ENCODE peak calls at places on chromosomes 2 and 18, in four cellular contexts. K, I, E and D are unnamed samples.
A peak's percentile ranks its signal among the peaks of the same experiment; 100 is the strongest.

GRCh38 chr2:239169311-239170048 is 231.3 kb downstream of the HDAC4 start:
- DNase-seq in E (no peak), I (no peak), K (no peak), D (no peak)

GRCh38 chr2:237689569-237690131 is 62.3 kb downstream of the LRRFIP1 start:
- DNase-seq in I (no peak), E (no peak), K (no peak), D (no peak)

GRCh38 chr18:74333091-74333490 is 17.5 kb downstream of the C18orf63 start:
- DNase-seq in I (no peak), K (no peak), E (no peak), D (no peak)

GRCh38 chr2:237214963-237215362 is 129.3 kb downstream of the COPS8 start:
- DNase-seq in E (no peak), I (no peak), K (no peak), D (no peak)

GRCh38 chr2:232325324-232326273 is 53.0 kb upstream of the ALPP start:
- DNase-seq in E (no peak), I (no peak), K (peak; percentile 44), D (peak; percentile 50)

GRCh38 chr2:29535188-29535587 is 386.2 kb downstream of the ALK start:
- DNase-seq in E (no peak), I (no peak), K (no peak), D (no peak)

GRCh38 chr18:54127759-54128378 is 96.6 kb downstream of the MBD2 start:
- DNase-seq in I (no peak), E (peak; percentile 58), K (peak; percentile 71), D (peak; percentile 54)

GRCh38 chr2:105977212-105977611 is 216.9 kb downstream of the UXS1 start:
- DNase-seq in K (peak; percentile 27), I (no peak), E (peak; percentile 80), D (no peak)

GRCh38 chr2:159484537-159484936 is 131.8 kb downstream of the BAZ2B start:
- DNase-seq in K (no peak), E (no peak), I (no peak), D (no peak)

GRCh38 chr2:156901373-156902031 is 356.0 kb upstream of the GALNT5 start:
- DNase-seq in E (peak; percentile 88), K (no peak), I (no peak), D (no peak)

DNA sequence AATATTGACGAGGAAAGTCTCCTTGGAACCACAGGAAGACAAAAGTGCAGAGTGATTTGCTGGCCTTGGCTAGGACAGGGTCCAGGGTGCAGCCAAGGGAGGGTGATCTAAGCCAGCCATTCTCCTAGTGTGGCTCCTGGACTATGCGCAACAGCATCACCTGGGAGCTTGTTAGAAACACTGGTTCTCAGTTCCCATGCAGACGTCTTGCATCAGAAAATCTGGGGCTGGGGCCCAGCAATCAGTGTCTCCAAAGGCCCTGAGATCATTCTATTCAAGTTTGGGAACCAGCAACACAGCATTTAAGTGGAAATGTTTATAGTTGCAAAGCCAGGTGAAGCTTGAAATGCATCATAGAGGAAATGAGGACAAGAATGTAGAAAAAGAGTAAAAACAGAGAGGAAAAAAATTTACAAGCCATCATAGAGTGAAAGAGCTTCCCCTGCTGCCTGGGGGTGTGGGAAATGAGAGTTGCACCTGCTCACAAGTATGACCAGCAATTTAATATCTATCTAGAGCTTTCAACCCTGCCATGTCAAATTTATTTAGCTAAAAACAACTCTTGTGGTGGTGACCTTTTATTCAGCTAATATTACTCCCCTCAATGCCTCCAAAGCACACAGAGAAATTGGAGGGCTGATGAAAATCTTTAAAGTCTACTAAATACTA is 54.4 kb upstream of the SEC11C start:
- DNase-seq in E (no peak), K (no peak), I (no peak), D (no peak)
- H3K27ac ChIP-seq in E (no peak overlapping the region), K (no peak overlapping the region), I (no peak overlapping the region), D (no peak overlapping the region)

DNA sequence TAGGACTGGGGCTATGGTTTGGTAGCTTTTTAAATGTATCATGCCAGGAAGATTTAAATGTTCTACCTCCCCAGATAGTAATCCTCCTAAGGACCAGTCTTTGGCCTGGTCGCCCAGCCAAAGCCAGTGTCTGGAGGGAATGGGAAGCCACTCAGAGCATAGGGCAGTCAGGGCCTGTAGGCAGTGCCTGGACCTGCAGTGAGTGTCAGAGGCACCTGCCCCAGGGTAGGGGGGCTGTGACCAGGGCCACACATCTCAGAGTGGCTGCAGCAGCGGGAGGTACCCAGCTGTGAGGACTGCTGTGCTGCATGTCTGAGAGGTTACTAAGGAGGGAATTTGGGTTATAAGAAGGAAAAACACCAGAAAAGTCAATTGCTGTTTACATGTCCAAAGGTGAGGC is 57.7 kb downstream of the MYT1L start:
- DNase-seq in K (no peak), E (no peak), I (no peak), D (no peak)
- H3K4me3 ChIP-seq in K (no peak overlapping the region), E (no peak overlapping the region), I (no peak overlapping the region), D (no peak overlapping the region)

DNA sequence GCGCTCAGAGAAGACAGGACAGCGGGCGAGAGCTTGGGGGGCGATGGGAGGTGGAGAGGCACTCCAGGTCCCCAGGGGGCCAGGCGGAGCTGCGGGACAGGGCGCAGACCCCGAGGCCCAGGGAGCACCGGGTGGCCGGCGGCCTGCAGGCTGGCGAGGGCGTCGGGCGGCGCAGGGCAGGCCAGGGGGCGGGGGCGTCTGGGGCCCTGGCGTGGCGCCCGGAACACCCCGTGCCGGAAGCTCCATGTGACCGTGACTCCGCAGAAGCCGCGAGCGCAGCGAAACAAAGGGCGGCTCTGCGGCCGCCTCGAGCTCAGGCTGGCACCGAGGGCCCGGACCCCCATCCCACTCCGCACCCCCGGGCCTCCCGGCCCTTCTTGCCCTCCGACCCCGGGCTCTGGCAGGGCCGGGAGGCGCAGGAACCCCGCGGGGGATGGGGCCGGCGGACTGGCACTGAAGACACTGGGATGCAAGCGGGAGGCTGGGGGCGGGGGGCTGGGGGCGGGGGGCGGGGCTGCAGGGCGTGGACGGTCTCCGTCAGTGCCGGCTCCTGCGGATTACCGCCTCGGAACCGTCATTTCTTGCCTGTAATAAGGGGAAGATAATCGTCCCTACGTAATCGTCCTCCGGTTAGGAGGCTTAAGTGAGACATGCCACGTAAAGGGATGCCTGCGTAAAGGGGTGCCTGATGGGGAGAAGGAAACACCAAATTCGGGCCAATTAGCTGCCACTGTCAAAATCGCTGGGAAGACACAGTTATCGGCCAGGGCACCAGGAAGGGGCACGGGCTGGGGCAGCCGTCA is 19.2 kb downstream of the SH2D6 start:
- DNase-seq in K (peak; percentile 93), E (no peak), I (no peak), D (peak; percentile 53)
- H2BK12ac ChIP-seq in K (peak overlapping the region; percentile 46), E (peak overlapping the region; percentile 27), I (peak overlapping the region; percentile 87), D (peak overlapping the region; percentile 89)

GRCh38 chr2:234164499-234165409 is 114.3 kb downstream of the SPP2 start:
- DNase-seq in E (no peak), I (no peak), K (no peak), D (no peak)
- H3K27ac ChIP-seq in E (no peak overlapping the region), I (peak overlapping the region; percentile 4), K (peak overlapping the region; percentile 99), D (no peak overlapping the region)